ENCODE peak calls at places on chromosomes 13 and 19, in four cellular contexts. One of them, this sample, is unnamed.

GRCh38 chr13:98184796-98185195 is 7.7 kb upstream of the RNF113B start:
- DNase-seq in astrocyte of the spinal cord: peak; percentile 57
- DNase-seq in AG09319: no peak
- DNase-seq in pancreas: no peak
- DNase-seq in this sample: no peak

GRCh38 chr13:105587786-105588185 is 947.7 kb downstream of the EFNB2 start:
- DNase-seq in AG09319: no peak
- DNase-seq in astrocyte of the spinal cord: peak; percentile 46
- DNase-seq in pancreas: no peak
- DNase-seq in this sample: no peak

GRCh38 chr13:75135325-75135825 is 346.6 kb downstream of the TBC1D4 start:
- DNase-seq in pancreas: no peak
- DNase-seq in astrocyte of the spinal cord: peak; percentile 98
- DNase-seq in AG09319: peak; percentile 47
- DNase-seq in this sample: no peak

GRCh38 chr13:44148159-44148929 is 225.3 kb upstream of the SERP2 start:
- DNase-seq in pancreas: no peak
- DNase-seq in astrocyte of the spinal cord: peak; percentile 28
- DNase-seq in AG09319: no peak
- DNase-seq in this sample: no peak

GRCh38 chr13:105552078-105552477 is 983.4 kb downstream of the EFNB2 start:
- DNase-seq in AG09319: no peak
- DNase-seq in astrocyte of the spinal cord: no peak
- DNase-seq in pancreas: no peak
- DNase-seq in this sample: no peak

GRCh38 chr13:73173160-73173905 is 114.5 kb downstream of the KLF5 start:
- DNase-seq in pancreas: no peak
- DNase-seq in AG09319: no peak
- DNase-seq in astrocyte of the spinal cord: no peak
- DNase-seq in this sample: no peak

GRCh38 chr13:23770428-23770827 is 118.8 kb downstream of the MIPEP start:
- DNase-seq in astrocyte of the spinal cord: no peak
- DNase-seq in AG09319: no peak
- DNase-seq in pancreas: no peak
- DNase-seq in this sample: no peak

GRCh38 chr19:13583753-13584152 is 77.5 kb upstream of the CACNA1A start:
- DNase-seq in astrocyte of the spinal cord: no peak
- DNase-seq in AG09319: no peak
- DNase-seq in pancreas: no peak
- DNase-seq in this sample: no peak

GRCh38 chr13:107883561-107884175 is 331.7 kb downstream of the LIG4 start:
- DNase-seq in pancreas: no peak
- DNase-seq in AG09319: no peak
- DNase-seq in astrocyte of the spinal cord: peak; percentile 77
- DNase-seq in this sample: no peak

GRCh38 chr13:85806553-85807175 is 7.4 kb upstream of the SLITRK6 start:
- DNase-seq in AG09319: peak; percentile 10
- DNase-seq in astrocyte of the spinal cord: peak; percentile 69
- DNase-seq in pancreas: no peak
- DNase-seq in this sample: no peak

GRCh38 chr13:110989331-110989730 is 74.5 kb upstream of the ANKRD10 start:
- DNase-seq in AG09319: no peak
- DNase-seq in astrocyte of the spinal cord: peak; percentile 47
- DNase-seq in pancreas: no peak
- DNase-seq in this sample: no peak

GRCh38 chr13:99766641-99767045 is 204.9 kb downstream of the ZIC5 start:
- DNase-seq in AG09319: no peak
- DNase-seq in astrocyte of the spinal cord: no peak
- DNase-seq in pancreas: no peak
- DNase-seq in this sample: no peak

GRCh38 chr13:64855506-64855905 is 2374.6 kb downstream of the PCDH9 start:
- DNase-seq in astrocyte of the spinal cord: peak; percentile 50
- DNase-seq in AG09319: no peak
- DNase-seq in pancreas: no peak
- DNase-seq in this sample: no peak

GRCh38 chr13:97321616-97322321 is 99.6 kb downstream of the MBNL2 start:
- DNase-seq in astrocyte of the spinal cord: no peak
- DNase-seq in pancreas: no peak
- DNase-seq in AG09319: no peak
- DNase-seq in this sample: no peak

GRCh38 chr19:56959211-56959610 is 118.7 kb upstream of the PEG3 start:
- DNase-seq in astrocyte of the spinal cord: no peak
- DNase-seq in pancreas: no peak
- DNase-seq in AG09319: no peak
- DNase-seq in this sample: no peak

GRCh38 chr13:113991191-113991669 is 17.4 kb upstream of the C13orf46 start:
- DNase-seq in astrocyte of the spinal cord: no peak
- DNase-seq in AG09319: no peak
- DNase-seq in pancreas: no peak
- DNase-seq in this sample: no peak

GRCh38 chr19:8088752-8089663 is 36.4 kb downstream of the CCL25 start:
- DNase-seq in astrocyte of the spinal cord: no peak
- DNase-seq in AG09319: no peak
- DNase-seq in pancreas: no peak
- DNase-seq in this sample: peak; percentile 14

GRCh38 chr19:12628040-12629022 is 17.6 kb downstream of the ZNF791 start:
- DNase-seq in pancreas: no peak
- DNase-seq in AG09319: no peak
- DNase-seq in astrocyte of the spinal cord: peak; percentile 30
- DNase-seq in this sample: no peak

GRCh38 chr13:51961493-51962403 is 49.5 kb downstream of the ATP7B start:
- DNase-seq in AG09319: no peak
- DNase-seq in pancreas: no peak
- DNase-seq in astrocyte of the spinal cord: no peak
- DNase-seq in this sample: no peak

GRCh38 chr19:7911509-7912143 is 3.0 kb upstream of the TGFBR3L start:
- DNase-seq in AG09319: no peak
- DNase-seq in pancreas: no peak
- DNase-seq in astrocyte of the spinal cord: no peak
- DNase-seq in this sample: no peak

GRCh38 chr19:13089857-13090507 is 12.7 kb downstream of the LYL1 start:
- DNase-seq in pancreas: no peak
- DNase-seq in astrocyte of the spinal cord: no peak
- DNase-seq in AG09319: no peak
- DNase-seq in this sample: no peak

GRCh38 chr19:18408053-18408476 is 10.6 kb upstream of the LRRC25 start:
- DNase-seq in pancreas: no peak
- DNase-seq in astrocyte of the spinal cord: no peak
- DNase-seq in AG09319: no peak
- DNase-seq in this sample: no peak

GRCh38 chr19:39339636-39340035 is 2.6 kb upstream of the SAMD4B start:
- DNase-seq in pancreas: no peak
- DNase-seq in astrocyte of the spinal cord: no peak
- DNase-seq in AG09319: no peak
- DNase-seq in this sample: no peak

GRCh38 chr19:39345956-39346355 is 3.7 kb downstream of the SAMD4B start:
- DNase-seq in AG09319: no peak
- DNase-seq in astrocyte of the spinal cord: no peak
- DNase-seq in pancreas: no peak
- DNase-seq in this sample: no peak

GRCh38 chr19:39342647-39343305 is 555 bp downstream of the SAMD4B start:
- DNase-seq in astrocyte of the spinal cord: no peak
- DNase-seq in AG09319: no peak
- DNase-seq in pancreas: peak; percentile 26
- DNase-seq in this sample: no peak

GRCh38 chr19:39341720-39342604 is at the start of gene SAMD4B:
- DNase-seq in astrocyte of the spinal cord: peak; percentile 98
- DNase-seq in AG09319: peak; percentile 97
- DNase-seq in pancreas: peak; percentile 99
- DNase-seq in this sample: peak; percentile 96

GRCh38 chr19:39341122-39341719 is 1.0 kb upstream of the SAMD4B start:
- DNase-seq in astrocyte of the spinal cord: no peak
- DNase-seq in pancreas: peak; percentile 25
- DNase-seq in AG09319: no peak
- DNase-seq in this sample: peak; percentile 36
- TF ChIP-seq CTCF in astrocyte of the spinal cord: peak; percentile 31
- TF ChIP-seq CTCF in pancreas: no peak
- TF ChIP-seq CTCF in AG09319: no peak
- TF ChIP-seq CTCF in this sample: no peak

GRCh38 chr19:3832001-3832400 is 36.8 kb downstream of the ZFR2 start:
- DNase-seq in astrocyte of the spinal cord: no peak
- DNase-seq in pancreas: no peak
- DNase-seq in AG09319: no peak
- DNase-seq in this sample: no peak

GRCh38 chr19:3835055-3835435 is 33.8 kb downstream of the ZFR2 start:
- DNase-seq in AG09319: no peak
- DNase-seq in astrocyte of the spinal cord: no peak
- DNase-seq in pancreas: no peak
- DNase-seq in this sample: no peak

GRCh38 chr19:3831601-3832000 is 37.2 kb downstream of the ZFR2 start:
- DNase-seq in pancreas: no peak
- DNase-seq in AG09319: no peak
- DNase-seq in astrocyte of the spinal cord: no peak
- DNase-seq in this sample: no peak

GRCh38 chr19:3834349-3835054 is 34.3 kb downstream of the ZFR2 start:
- DNase-seq in AG09319: no peak
- DNase-seq in astrocyte of the spinal cord: no peak
- DNase-seq in pancreas: no peak
- DNase-seq in this sample: no peak

GRCh38 chr19:3833578-3834348 is 35.1 kb downstream of the ZFR2 start:
- DNase-seq in astrocyte of the spinal cord: no peak
- DNase-seq in pancreas: no peak
- DNase-seq in AG09319: no peak
- DNase-seq in this sample: no peak
- TF ChIP-seq CTCF in astrocyte of the spinal cord: no peak
- TF ChIP-seq CTCF in pancreas: no peak
- TF ChIP-seq CTCF in AG09319: no peak
- TF ChIP-seq CTCF in this sample: no peak

GRCh38 chr19:19527371-19527656 is 1.4 kb upstream of the YJEFN3 start:
- DNase-seq in pancreas: no peak
- DNase-seq in astrocyte of the spinal cord: no peak
- DNase-seq in AG09319: no peak
- DNase-seq in this sample: no peak
- TF ChIP-seq CTCF in pancreas: no peak
- TF ChIP-seq CTCF in astrocyte of the spinal cord: no peak
- TF ChIP-seq CTCF in AG09319: no peak
- TF ChIP-seq CTCF in this sample: no peak

DNA sequence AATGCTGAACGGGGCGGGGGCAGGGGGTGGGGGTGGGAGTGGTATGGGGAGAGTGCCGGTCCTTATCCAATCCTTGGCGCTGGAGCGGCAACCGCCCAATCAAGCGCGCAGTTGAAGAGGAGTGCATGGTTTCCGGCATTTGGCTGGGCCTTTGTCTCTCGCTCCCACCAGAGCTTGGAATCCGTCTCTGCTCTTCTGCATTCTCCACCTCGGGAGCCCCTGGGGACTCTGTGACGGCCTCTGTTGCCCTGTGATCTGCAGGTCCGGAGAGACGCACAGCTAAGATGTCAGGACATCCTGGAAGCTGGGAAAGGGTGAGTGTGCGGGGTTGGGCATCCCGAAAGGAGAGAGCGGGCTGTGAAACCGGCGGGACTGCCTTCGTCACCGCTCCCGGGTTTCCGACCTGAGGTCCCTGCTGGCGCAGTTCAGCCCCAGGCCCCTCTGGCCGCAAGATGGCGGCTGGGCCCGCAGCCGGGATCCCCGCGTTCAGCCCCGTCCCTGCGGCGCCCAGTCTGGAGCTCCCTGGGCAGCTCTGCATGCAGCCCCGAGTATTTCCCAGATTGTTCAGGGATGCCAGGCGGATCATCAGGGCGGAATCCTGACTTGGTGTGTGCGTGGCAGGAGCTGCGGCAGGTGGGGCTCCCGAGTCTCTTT is 53.6 kb upstream of the ZNF254 start:
- DNase-seq in pancreas: peak; percentile 87
- DNase-seq in AG09319: peak; percentile 70
- DNase-seq in astrocyte of the spinal cord: peak; percentile 94
- DNase-seq in this sample: peak; percentile 73
- TF ChIP-seq CTCF in pancreas: no peak
- TF ChIP-seq CTCF in AG09319: no peak
- TF ChIP-seq CTCF in astrocyte of the spinal cord: no peak
- TF ChIP-seq CTCF in this sample: no peak

GRCh38 chr19:10270616-10271394 is at the start of gene ICAM1:
- DNase-seq in AG09319: no peak
- DNase-seq in pancreas: peak; percentile 56
- DNase-seq in astrocyte of the spinal cord: peak; percentile 25
- DNase-seq in this sample: no peak
- TF ChIP-seq CTCF in AG09319: no peak
- TF ChIP-seq CTCF in pancreas: no peak
- TF ChIP-seq CTCF in astrocyte of the spinal cord: no peak
- TF ChIP-seq CTCF in this sample: peak; percentile 23

GRCh38 chr13:30752201-30752797 is 17.0 kb downstream of the ALOX5AP start:
- DNase-seq in astrocyte of the spinal cord: peak; percentile 52
- DNase-seq in pancreas: peak; percentile 8
- DNase-seq in AG09319: no peak
- DNase-seq in this sample: no peak
- TF ChIP-seq CTCF in astrocyte of the spinal cord: no peak
- TF ChIP-seq CTCF in pancreas: no peak
- TF ChIP-seq CTCF in AG09319: no peak
- TF ChIP-seq CTCF in this sample: no peak

GRCh38 chr13:48749699-48750473 is 96.2 kb downstream of the CYSLTR2 start:
- DNase-seq in pancreas: peak; percentile 52
- DNase-seq in AG09319: peak; percentile 69
- DNase-seq in astrocyte of the spinal cord: peak; percentile 98
- DNase-seq in this sample: peak; percentile 61

GRCh38 chr13:48748681-48749080 is 95.0 kb downstream of the CYSLTR2 start:
- DNase-seq in AG09319: no peak
- DNase-seq in pancreas: no peak
- DNase-seq in astrocyte of the spinal cord: no peak
- DNase-seq in this sample: no peak

GRCh38 chr13:48749144-48749543 is 95.4 kb downstream of the CYSLTR2 start:
- DNase-seq in astrocyte of the spinal cord: peak; percentile 71
- DNase-seq in AG09319: no peak
- DNase-seq in pancreas: no peak
- DNase-seq in this sample: no peak

GRCh38 chr13:48746816-48747215 is 93.1 kb downstream of the CYSLTR2 start:
- DNase-seq in pancreas: no peak
- DNase-seq in AG09319: no peak
- DNase-seq in astrocyte of the spinal cord: no peak
- DNase-seq in this sample: no peak

DNA sequence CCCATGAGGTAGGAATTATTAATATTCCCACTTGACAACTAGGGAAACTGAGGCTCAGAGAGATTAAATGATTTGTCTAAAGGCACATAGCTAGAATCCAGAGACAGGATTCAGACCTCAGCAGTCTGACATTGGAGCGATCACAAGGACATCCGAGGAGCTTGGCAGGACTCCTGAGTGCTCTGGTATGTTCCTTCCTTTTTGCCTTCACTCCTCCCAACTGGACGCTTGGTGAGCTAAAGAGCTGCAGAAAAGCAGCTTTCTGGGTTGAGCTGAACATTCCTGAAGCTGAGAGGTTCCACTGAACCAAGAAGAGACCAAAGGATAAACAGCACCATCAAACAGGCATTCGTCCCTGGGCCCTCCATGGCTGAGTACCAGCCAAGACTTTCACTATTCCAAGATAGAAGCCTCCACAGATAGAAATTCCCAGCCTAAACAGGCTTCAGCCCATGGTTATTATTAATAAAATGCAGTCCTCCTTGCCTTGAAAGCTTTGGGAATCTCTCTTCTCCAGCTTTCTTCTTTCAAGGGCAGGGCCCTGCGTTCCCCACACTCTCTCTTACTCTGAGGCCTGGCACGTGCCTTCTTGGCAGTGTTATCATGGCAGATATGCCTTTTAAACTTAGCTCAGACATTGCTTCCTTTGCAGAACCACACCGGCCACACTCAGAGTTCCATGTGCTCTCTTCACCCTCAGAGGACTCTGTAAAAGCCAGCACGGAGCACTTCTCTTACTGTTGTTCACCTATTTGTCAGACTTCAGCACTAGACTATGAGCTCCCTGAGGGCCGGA is 97.1 kb downstream of the CYSLTR2 start:
- DNase-seq in AG09319: no peak
- DNase-seq in astrocyte of the spinal cord: peak; percentile 47
- DNase-seq in pancreas: no peak
- DNase-seq in this sample: no peak
- TF ChIP-seq CTCF in AG09319: peak; percentile 35
- TF ChIP-seq CTCF in astrocyte of the spinal cord: no peak
- TF ChIP-seq CTCF in pancreas: no peak
- TF ChIP-seq CTCF in this sample: no peak